ENCODE peak calls at places on chromosomes 3 and 15, in nine cellular contexts. X is psoas muscle; Y is HFFc6; E is type B pancreatic cell; V is CD8-positive, alpha-beta T cell; S is AG10803; C is tibial nerve; Q is IMR-90; I is tibial artery. M is an unnamed sample.

GRCh38 chr3:142019794-142020320 is 129.5 kb downstream of the TFDP2 start:
- DNase-seq in I (no peak), Y (peak; percentile 3), Q (peak; percentile 41), E (no peak), S (no peak), V (no peak), C (no peak), X (no peak), M (peak; percentile 33)

GRCh38 chr15:36370735-36371115 is 208.7 kb upstream of the CDIN1 start:
- DNase-seq in Q (peak; percentile 88), V (no peak), S (peak; percentile 83), I (no peak), E (no peak), X (no peak), Y (peak; percentile 84), C (no peak), M (peak; percentile 63)

GRCh38 chr3:42698911-42699230 is 3.7 kb downstream of the HHATL start:
- DNase-seq in I (no peak), E (peak; percentile 57), X (no peak), S (no peak), C (no peak), Y (no peak), Q (no peak), V (no peak), M (no peak)

GRCh38 chr3:171682743-171683142 is 127.5 kb downstream of the PLD1 start:
- DNase-seq in X (no peak), E (no peak), C (no peak), V (no peak), Y (no peak), S (no peak), I (no peak), Q (no peak), M (no peak)

GRCh38 chr3:112647122-112647521 is 6.2 kb upstream of the CCDC80 start:
- DNase-seq in S (peak; percentile 98), V (no peak), Y (peak; percentile 74), X (no peak), C (no peak), E (no peak), Q (peak; percentile 85), I (no peak), M (peak; percentile 94)

GRCh38 chr15:66080791-66081475 is 172.6 kb downstream of the MEGF11 start:
- DNase-seq in C (no peak), I (no peak), Y (peak; percentile 45), Q (peak; percentile 58), S (peak; percentile 53), X (no peak), V (no peak), E (no peak), M (peak; percentile 69)

GRCh38 chr3:126380011-126380768 is 14.5 kb upstream of the CFAP100 start:
- DNase-seq in Y (no peak), I (no peak), V (no peak), C (no peak), Q (no peak), S (no peak), X (no peak), E (peak; percentile 62), M (no peak)

GRCh38 chr15:99618941-99619411 is 53.2 kb downstream of the MEF2A start:
- DNase-seq in I (no peak), Q (peak; percentile 31), E (no peak), S (peak; percentile 49), C (no peak), V (no peak), X (no peak), Y (peak; percentile 30), M (peak; percentile 18)

DNA sequence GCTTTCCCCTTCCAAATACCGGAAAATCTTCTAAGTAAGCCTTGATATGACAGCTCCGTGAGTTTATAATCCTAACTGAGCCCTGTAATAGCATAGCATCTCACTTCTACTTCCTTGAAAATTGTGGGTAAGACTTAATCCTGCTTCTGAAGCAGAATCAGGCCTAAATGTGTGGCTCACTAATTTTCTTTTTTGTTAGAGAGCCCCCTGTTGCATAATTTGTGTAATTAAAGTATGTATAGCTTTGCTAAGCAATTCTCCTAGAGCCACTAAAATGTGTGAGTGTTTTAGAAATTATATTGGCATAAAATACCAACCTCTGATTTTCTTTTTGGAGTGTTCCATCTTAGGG is 304.4 kb downstream of the FGF12 start:
- DNase-seq in I (no peak), C (no peak), S (no peak), Y (no peak), V (no peak), E (no peak), Q (no peak), X (no peak), M (no peak)
- TF ChIP-seq CTCF in I (no peak), C (peak; percentile 15), S (no peak), Y (peak; percentile 21), V (no peak), E (peak; percentile 63), Q (peak; percentile 10), X (peak; percentile 6), M (no peak)

DNA sequence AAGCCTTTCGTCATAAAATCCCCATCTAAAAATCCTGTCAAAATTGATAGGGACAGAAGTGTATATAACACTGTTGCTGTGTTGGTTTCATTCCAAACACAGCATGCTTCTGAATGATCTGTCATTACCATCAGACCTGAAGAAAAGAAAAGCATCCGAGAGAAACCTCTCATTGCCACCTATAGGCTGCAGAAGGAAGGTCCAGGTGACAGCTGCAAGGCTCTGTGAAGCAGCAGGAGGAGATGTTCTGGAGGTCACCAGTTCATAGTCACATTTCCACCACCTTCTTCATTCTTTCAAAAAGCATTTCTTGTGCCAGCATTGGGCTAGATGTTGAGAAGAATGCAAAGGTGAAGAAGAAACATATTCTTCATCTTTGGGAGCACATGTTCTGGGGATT is 503.7 kb upstream of the NR2F2 start:
- DNase-seq in X (no peak), C (no peak), Q (no peak), S (no peak), I (no peak), Y (peak; percentile 6), E (no peak), V (no peak), M (peak; percentile 57)
- TF ChIP-seq CTCF in X (no peak), C (no peak), Q (no peak), S (no peak), I (no peak), Y (peak; percentile 33), E (peak; percentile 48), V (no peak), M (peak; percentile 57)

GRCh38 chr15:34893967-34894366 is 75.6 kb downstream of the AQR start:
- DNase-seq in I (no peak), S (no peak), E (no peak), C (no peak), X (no peak), Y (no peak), Q (no peak), V (no peak), M (no peak)

GRCh38 chr15:34892963-34893591 is 76.5 kb downstream of the AQR start:
- DNase-seq in Q (no peak), E (no peak), C (no peak), S (no peak), V (no peak), Y (no peak), X (no peak), I (no peak), M (no peak)

GRCh38 chr15:34886134-34886533 is 83.4 kb downstream of the AQR start:
- DNase-seq in C (no peak), Q (peak; percentile 58), E (no peak), I (no peak), S (peak; percentile 13), V (no peak), X (no peak), Y (no peak), M (peak; percentile 44)

GRCh38 chr15:34889486-34889885 is 80.1 kb downstream of the AQR start:
- DNase-seq in I (no peak), E (no peak), Q (peak; percentile 38), C (no peak), X (no peak), Y (peak; percentile 22), S (peak; percentile 41), V (no peak), M (peak; percentile 20)

DNA sequence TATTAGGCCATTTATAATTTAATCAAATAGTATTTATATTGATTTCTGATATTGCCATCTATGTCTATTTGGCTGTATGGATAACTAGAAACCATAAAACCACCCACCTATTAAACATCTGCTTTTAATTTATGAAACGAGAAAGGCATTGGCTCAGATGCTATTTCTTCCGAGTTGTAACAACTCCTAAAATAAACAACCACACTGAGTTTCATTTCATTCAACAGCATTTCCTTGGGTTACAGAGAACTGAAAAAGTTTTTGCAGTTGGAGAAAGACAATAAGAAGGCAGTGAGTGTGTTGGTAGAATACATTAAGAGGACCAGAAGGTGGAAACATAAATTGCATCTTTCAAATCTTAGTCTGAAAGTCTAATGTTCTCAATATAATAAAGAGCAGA is 79.1 kb downstream of the AQR start:
- DNase-seq in Y (no peak), E (no peak), S (peak; percentile 16), C (no peak), I (no peak), X (no peak), Q (peak; percentile 52), V (no peak), M (peak; percentile 12)
- TF ChIP-seq CTCF in Y (no peak), E (no peak), S (no peak), C (no peak), I (no peak), X (no peak), Q (no peak), V (no peak), M (no peak)

GRCh38 chr3:128409621-128410581 is 56.8 kb downstream of the DNAJB8 start:
- DNase-seq in Q (no peak), X (no peak), V (no peak), I (no peak), S (no peak), Y (no peak), C (no peak), E (no peak), M (no peak)

GRCh38 chr3:128407986-128408692 is 58.6 kb downstream of the DNAJB8 start:
- DNase-seq in X (no peak), S (no peak), V (no peak), Y (no peak), I (no peak), C (no peak), Q (no peak), E (no peak), M (no peak)

GRCh38 chr3:128407247-128407646 is 59.4 kb downstream of the DNAJB8 start:
- DNase-seq in E (no peak), V (no peak), X (no peak), Y (no peak), I (no peak), Q (no peak), S (no peak), C (no peak), M (no peak)

GRCh38 chr3:128410669-128411573 is 55.8 kb downstream of the DNAJB8 start:
- DNase-seq in S (no peak), I (no peak), Q (no peak), Y (no peak), E (no peak), X (no peak), V (no peak), C (no peak), M (no peak)

DNA sequence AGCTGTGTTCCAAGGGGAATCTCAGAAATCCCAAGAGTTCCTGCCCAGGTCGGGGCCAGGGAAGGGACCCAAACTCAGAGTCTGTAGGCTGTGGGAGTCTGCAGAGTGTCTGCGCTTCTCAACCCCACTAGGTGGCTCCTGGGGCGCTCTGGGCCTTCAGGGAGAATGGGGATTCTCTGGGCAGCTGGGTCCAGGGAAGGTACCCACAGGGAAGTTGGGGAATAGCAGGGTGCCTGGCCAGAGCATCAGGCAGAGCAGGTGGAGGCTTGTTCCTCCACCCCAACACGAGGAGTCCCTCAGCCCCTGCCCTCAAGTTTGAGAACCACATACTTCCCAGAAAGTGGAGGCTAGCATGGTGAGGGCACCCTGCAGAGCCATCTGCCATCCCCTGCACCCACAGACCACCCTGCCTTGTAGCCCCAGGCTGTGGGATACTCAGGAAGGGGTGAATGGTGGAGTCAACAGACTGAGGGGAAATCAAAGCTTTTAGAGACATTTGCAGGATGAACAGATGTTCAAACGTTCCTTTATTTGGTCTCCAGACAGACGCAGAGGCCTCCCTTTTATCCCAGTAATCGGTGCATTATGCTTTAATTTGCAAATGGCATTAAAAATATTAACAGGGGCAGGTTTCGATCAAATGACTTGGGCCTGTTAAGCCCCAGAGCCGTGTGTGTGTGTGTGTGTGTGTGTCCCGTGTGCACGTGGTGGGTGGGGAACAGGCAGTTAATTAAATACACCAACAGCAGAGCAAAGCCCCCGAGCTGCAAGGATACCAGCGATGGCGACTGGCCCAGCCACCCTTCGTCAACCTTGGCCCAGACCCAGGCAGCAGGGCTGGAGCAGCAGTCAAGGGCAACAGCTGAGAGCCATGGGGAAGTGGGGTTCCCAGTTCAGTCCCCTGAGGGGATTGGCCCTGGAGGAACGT is 57.7 kb downstream of the DNAJB8 start:
- DNase-seq in X (no peak), V (no peak), S (no peak), Y (no peak), E (no peak), I (no peak), C (no peak), Q (no peak), M (no peak)
- TF ChIP-seq CTCF in X (no peak), V (no peak), S (peak; percentile 12), Y (peak; percentile 52), E (peak; percentile 26), I (no peak), C (no peak), Q (peak; percentile 3), M (peak; percentile 48)